ENCODE peak calls at places on chromosomes 11 and 22, in ten cellular contexts. A is stimulated activated naive B cell treated with anti-CD40 and anti-IgM and Interleukin-4, amounts not matched to agents 10 μg/mL and 1 μg/mL and 100 μg/mL, for 72 hours; P is activated T-cell treated with anti-CD3 and anti-CD28 coated beads for 48 hours; X is endothelial cell; G is fibroblast of pulmonary artery; Q is GM12891; C is NCI-H1092; J is AML-193; E is sigmoid colon; B is breast epithelium. R is an unnamed sample.
A peak's percentile ranks its signal among the peaks of the same experiment; 100 is the strongest.

GRCh38 chr22:38657248-38657909 is 941 bp downstream of the CBY1 start:
- DNase-seq in A (peak; percentile 18), P (peak; percentile 34), X (peak; percentile 11), G (peak; percentile 7), Q (no peak), C (no peak), J (peak; percentile 12), E (no peak), B (no peak), R (peak; percentile 40)

GRCh38 chr11:112392860-112393259 is 132.2 kb upstream of the PLET1 start:
- DNase-seq in A (no peak), P (no peak), X (no peak), G (no peak), Q (no peak), C (peak; percentile 91), J (no peak), E (no peak), B (no peak), R (no peak)

GRCh38 chr11:73009972-73010371 is 132.1 kb downstream of the FCHSD2 start:
- DNase-seq in A (no peak), P (no peak), X (no peak), G (no peak), Q (no peak), C (no peak), J (no peak), E (no peak), B (no peak), R (no peak)

GRCh38 chr11:20035701-20036601 is 124.3 kb downstream of the DBX1 start:
- DNase-seq in A (no peak), P (no peak), X (no peak), G (peak; percentile 80), Q (no peak), C (peak; percentile 65), J (no peak), E (no peak), B (peak; percentile 57), R (no peak)

GRCh38 chr11:133197425-133197824 is 334.9 kb downstream of the OPCML start:
- DNase-seq in A (no peak), P (no peak), X (no peak), G (no peak), Q (no peak), C (no peak), J (no peak), E (no peak), B (no peak), R (no peak)

GRCh38 chr11:131491503-131491902 is 121.1 kb downstream of the NTM start:
- DNase-seq in A (no peak), P (no peak), X (no peak), G (peak; percentile 7), Q (no peak), C (no peak), J (no peak), E (no peak), B (no peak), R (no peak)

GRCh38 chr11:65916391-65916790 is 2.5 kb downstream of the C11orf68 start:
- DNase-seq in A (no peak), P (no peak), X (no peak), G (no peak), Q (no peak), C (no peak), J (no peak), E (no peak), B (no peak), R (no peak)

GRCh38 chr11:60924110-60924905 is at the start of gene TMEM132A:
- DNase-seq in A (no peak), P (no peak), X (peak; percentile 79), G (peak; percentile 72), Q (peak; percentile 75), C (peak; percentile 61), J (no peak), E (no peak), B (no peak), R (no peak)

GRCh38 chr11:117160826-117161225 is 16.7 kb downstream of the PAFAH1B2 start:
- DNase-seq in A (no peak), P (no peak), X (no peak), G (peak; percentile 41), Q (no peak), C (no peak), J (no peak), E (no peak), B (no peak), R (no peak)

GRCh38 chr11:88377151-88377550 is 39.6 kb upstream of the CTSC start:
- DNase-seq in A (no peak), P (no peak), X (no peak), G (no peak), Q (no peak), C (no peak), J (no peak), E (no peak), B (no peak), R (no peak)